ENCODE peak calls at places on chromosome 21, in ten cellular contexts. Z is testis; I is brain microvascular endothelial cell; M is SK-N-MC; L is cardiac muscle cell; C is tibial nerve; F is thoracic aorta; P is naive thymus-derived CD4-positive, alpha-beta T cell; A is transverse colon; T is PC-9. S is an unnamed sample. For H3K36me3, the result is how much of the 10 kb centered on the place peaks cover.

GRCh38 chr21:37711294-37711844 is 204.9 kb downstream of the KCNJ6 start:
- DNase-seq in Z (no peak), I (no peak), M (no peak), L (no peak), C (no peak), F (no peak), P (no peak), A (no peak), T (no peak), S (no peak)

GRCh38 chr21:44885615-44886014 is 12.1 kb upstream of the PTTG1IP start:
- DNase-seq in Z (no peak), I (no peak), M (no peak), L (no peak), C (no peak), F (no peak), P (no peak), A (no peak), T (no peak), S (no peak)

GRCh38 chr21:43608225-43608624 is 51.1 kb downstream of the HSF2BP start:
- DNase-seq in Z (no peak), I (peak), M (no peak), L (peak), C (no peak), F (no peak), P (no peak), A (no peak), T (no peak), S (no peak)

GRCh38 chr21:14273736-14274538 is 58.0 kb downstream of the RBM11 start:
- DNase-seq in Z (peak), I (no peak), M (no peak), L (peak), C (no peak), F (no peak), P (no peak), A (peak), T (no peak), S (no peak)

GRCh38 chr21:32083175-32083574 is 195.7 kb downstream of the MIS18A start:
- DNase-seq in Z (no peak), I (no peak), M (no peak), L (peak), C (no peak), F (no peak), P (no peak), A (no peak), T (no peak), S (no peak)

GRCh38 chr21:39951183-39952101 is 84.2 kb downstream of the PCP4 start:
- DNase-seq in Z (no peak), I (no peak), M (no peak), L (no peak), C (no peak), F (no peak), P (no peak), A (no peak), T (no peak), S (no peak)

GRCh38 chr21:18893411-18893810 is 489.8 kb upstream of the TMPRSS15 start:
- DNase-seq in Z (no peak), I (no peak), M (no peak), L (no peak), C (no peak), F (no peak), P (no peak), A (no peak), T (no peak), S (no peak)

GRCh38 chr21:14711287-14711686 is 165.2 kb upstream of the SAMSN1 start:
- DNase-seq in Z (no peak), I (peak), M (no peak), L (no peak), C (no peak), F (no peak), P (no peak), A (no peak), T (no peak), S (no peak)

GRCh38 chr21:36544545-36544944 is 64.6 kb upstream of the CLDN14 start:
- DNase-seq in Z (no peak), I (no peak), M (no peak), L (no peak), C (no peak), F (no peak), P (no peak), A (no peak), T (no peak), S (no peak)

GRCh38 chr21:10418649-10419048 is 102.7 kb upstream of the TPTE start:
- DNase-seq in Z (no peak), I (no peak), M (no peak), L (no peak), C (no peak), F (no peak), P (no peak), A (no peak), T (no peak), S (no peak)

GRCh38 chr21:41121785-41122415 is 46.1 kb upstream of the BACE2 start:
- DNase-seq in Z (peak), I (peak), M (no peak), L (peak), C (peak), F (peak), P (no peak), A (peak), T (peak), S (peak)

GRCh38 chr21:31988492-31989285 is 115.9 kb downstream of the HUNK start:
- DNase-seq in Z (no peak), I (no peak), M (no peak), L (no peak), C (no peak), F (no peak), P (no peak), A (no peak), T (no peak), S (no peak)

GRCh38 chr21:42460391-42461184 is 35.4 kb downstream of the RSPH1 start:
- DNase-seq in Z (no peak), I (no peak), M (no peak), L (no peak), C (no peak), F (no peak), P (peak), A (peak), T (peak), S (peak)

GRCh38 chr21:42127164-42128125 is 56.3 kb downstream of the UMODL1 start:
- DNase-seq in Z (no peak), I (no peak), M (no peak), L (no peak), C (no peak), F (no peak), P (no peak), A (no peak), T (no peak), S (no peak)

GRCh38 chr21:25639922-25640670 is 1.0 kb downstream of the JAM2 start:
- DNase-seq in Z (peak), I (no peak), M (no peak), L (no peak), C (peak), F (no peak), P (no peak), A (no peak), T (no peak), S (no peak)
- H3K27ac ChIP-seq in Z (peak), I (no peak), M (no peak), L (no peak), C (peak), F (no peak), P (no peak), A (peak), T (no peak), S (no peak)

DNA sequence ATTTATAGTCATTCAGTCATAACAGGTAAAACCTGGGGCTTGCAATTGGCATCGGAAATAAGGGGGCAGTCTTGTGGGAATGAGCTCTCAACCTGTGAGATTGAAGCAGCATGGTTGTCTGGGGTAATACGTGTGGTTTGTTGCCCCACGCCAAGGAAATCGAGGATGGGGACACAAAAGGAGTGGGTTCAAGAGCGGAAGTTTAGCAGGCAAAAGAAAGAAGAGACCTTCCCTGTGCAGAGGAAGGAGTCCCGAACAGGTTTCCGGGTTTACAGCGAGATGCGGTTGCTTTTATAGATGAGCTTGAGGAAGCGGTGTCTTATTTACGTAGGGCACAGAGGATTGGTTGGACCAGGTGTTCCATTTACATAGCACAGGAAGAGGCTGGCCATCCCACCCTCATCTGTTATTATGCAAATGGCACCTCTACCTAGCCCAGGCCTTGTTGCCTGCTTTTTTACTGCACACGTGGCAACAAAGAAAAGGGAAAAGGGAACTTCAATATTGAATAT is 37.3 kb downstream of the IFNAR1 start:
- DNase-seq in Z (no peak), I (no peak), M (no peak), L (no peak), C (no peak), F (no peak), P (peak), A (peak), T (no peak), S (peak)
- H3K4me3 ChIP-seq in Z (no peak), I (no peak), M (no peak), L (peak), C (no peak), F (peak), P (peak), A (peak), T (no peak), S (peak)

GRCh38 chr21:35037384-35038105 is 11.6 kb downstream of the RUNX1 start:
- DNase-seq in Z (no peak), I (no peak), M (no peak), L (no peak), C (no peak), F (no peak), P (no peak), A (no peak), T (no peak), S (no peak)
- H3K36me3 ChIP-seq in Z (under half), I (under half), M (under half), L (under half), C (under half), F (under half), P (under half), A (under half), T (under half), S (under half)

DNA sequence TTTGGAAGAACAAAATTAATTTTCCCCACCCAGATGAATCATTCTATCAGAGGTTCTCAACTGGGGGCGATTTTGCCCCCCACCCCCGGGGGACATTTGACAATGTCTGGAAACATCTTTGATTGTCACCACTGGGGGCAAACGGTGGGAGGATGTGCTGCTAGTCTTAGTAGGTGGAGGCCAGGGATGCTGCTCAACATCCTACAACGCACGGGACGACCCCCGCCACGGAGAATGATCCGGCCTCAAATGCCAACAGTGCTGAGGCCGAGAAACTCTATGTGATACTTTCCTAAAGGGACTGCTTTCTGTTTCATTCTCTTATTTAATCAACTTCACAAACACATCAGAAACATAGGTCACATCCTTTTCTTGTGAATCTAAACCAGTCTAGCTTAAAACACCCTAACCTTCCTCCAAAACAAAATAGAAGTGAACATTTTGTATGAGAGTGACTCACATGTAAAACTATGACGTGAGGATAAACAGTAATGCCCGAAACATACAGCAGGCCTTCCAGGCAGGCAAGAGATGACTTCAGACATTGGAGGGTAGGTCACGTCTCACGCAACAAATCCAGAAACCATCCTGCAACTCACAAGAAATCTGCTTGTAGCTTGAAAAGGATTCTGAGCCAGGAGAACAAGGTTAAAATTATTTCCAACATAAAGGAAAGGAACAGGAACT is 37.2 kb upstream of the ETS2 start:
- DNase-seq in Z (no peak), I (peak), M (no peak), L (peak), C (no peak), F (peak), P (peak), A (no peak), T (no peak), S (no peak)
- H3K27ac ChIP-seq in Z (no peak), I (peak), M (no peak), L (no peak), C (no peak), F (peak), P (peak), A (peak), T (no peak), S (no peak)

GRCh38 chr21:28337319-28337718 is 655.4 kb downstream of the LTN1 start:
- DNase-seq in Z (no peak), I (no peak), M (no peak), L (peak), C (no peak), F (no peak), P (no peak), A (no peak), T (no peak), S (no peak)

GRCh38 chr21:28336299-28336698 is 656.4 kb downstream of the LTN1 start:
- DNase-seq in Z (peak), I (peak), M (peak), L (peak), C (no peak), F (no peak), P (no peak), A (no peak), T (no peak), S (no peak)

GRCh38 chr21:28339403-28339802 is 653.3 kb downstream of the LTN1 start:
- DNase-seq in Z (no peak), I (no peak), M (no peak), L (no peak), C (no peak), F (no peak), P (no peak), A (no peak), T (no peak), S (no peak)

GRCh38 chr21:28342229-28342810 is 650.4 kb downstream of the LTN1 start:
- DNase-seq in Z (no peak), I (no peak), M (no peak), L (no peak), C (no peak), F (no peak), P (no peak), A (no peak), T (no peak), S (no peak)

DNA sequence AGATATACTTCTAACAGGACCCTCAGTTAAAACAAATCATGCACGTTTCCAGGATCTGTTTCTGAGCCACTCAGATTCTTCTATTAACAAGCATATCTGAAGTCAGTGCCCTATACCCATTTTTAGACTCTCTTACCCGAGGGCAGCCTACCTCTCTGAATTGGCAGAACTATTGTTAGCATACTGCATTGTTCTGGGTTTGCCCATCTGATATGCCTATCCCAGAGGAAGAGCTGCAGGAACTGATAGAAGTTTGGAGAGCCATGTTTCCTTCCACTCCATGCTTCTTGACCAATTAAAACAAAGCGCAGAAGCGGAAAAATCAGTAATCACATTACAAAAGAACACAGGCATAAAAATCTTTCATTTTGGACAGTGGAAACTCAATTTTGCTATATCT is 653.8 kb downstream of the LTN1 start:
- DNase-seq in Z (no peak), I (no peak), M (no peak), L (peak), C (no peak), F (no peak), P (no peak), A (no peak), T (no peak), S (no peak)
- H3K4me3 ChIP-seq in Z (no peak), I (no peak), M (no peak), L (no peak), C (no peak), F (no peak), P (no peak), A (no peak), T (no peak), S (no peak)

GRCh38 chr21:46557469-46557868 is 47.4 kb downstream of the S100B start:
- DNase-seq in Z (no peak), I (no peak), M (no peak), L (no peak), C (no peak), F (no peak), P (no peak), A (no peak), T (no peak), S (no peak)
- H3K36me3 ChIP-seq in Z (under half), I (half or more), M (under half), L (under half), C (half or more), F (under half), P (under half), A (under half), T (under half), S (under half)

DNA sequence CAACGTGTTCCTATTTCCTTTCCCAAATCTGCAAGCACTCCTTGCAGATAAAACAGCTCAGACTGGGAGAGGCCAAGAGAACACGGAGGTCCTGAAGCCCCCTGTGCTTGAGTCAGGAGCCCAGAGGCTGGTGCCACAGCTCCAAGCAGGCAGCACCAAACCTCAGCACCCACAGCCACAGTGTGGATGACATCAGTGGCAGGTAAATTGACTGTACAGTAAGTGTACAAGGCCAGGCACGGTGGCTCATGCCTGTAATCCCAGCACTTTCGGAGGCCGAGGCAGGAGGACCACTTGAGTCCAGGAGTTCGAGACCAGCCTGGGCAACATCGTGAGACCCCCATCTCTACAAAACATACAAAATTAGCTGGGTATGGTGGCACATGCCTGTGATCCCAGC is 1.9 kb upstream of the COL6A1 start:
- DNase-seq in Z (no peak), I (no peak), M (no peak), L (no peak), C (no peak), F (no peak), P (no peak), A (peak), T (no peak), S (no peak)
- H3K27ac ChIP-seq in Z (no peak), I (no peak), M (no peak), L (no peak), C (no peak), F (peak), P (no peak), A (peak), T (no peak), S (no peak)

S was measured in CD8-positive, alpha-beta T cell.